ENCODE peak calls at places on chromosomes 6 and 20, in four cellular contexts. One of them, this sample, is unnamed.

GRCh38 chr20:23047001-23047737 is 2.3 kb downstream of the THBD start:
- DNase-seq in stomach: no peak
- DNase-seq in dorsolateral prefrontal cortex: no peak
- DNase-seq in neural progenitor cell: no peak
- DNase-seq in this sample: no peak

GRCh38 chr20:50516180-50516934 is 6.2 kb downstream of the PTPN1 start:
- DNase-seq in stomach: no peak
- DNase-seq in dorsolateral prefrontal cortex: no peak
- DNase-seq in neural progenitor cell: no peak
- DNase-seq in this sample: no peak

GRCh38 chr6:111846511-111847409 is 26.5 kb downstream of the FYN start:
- DNase-seq in stomach: no peak
- DNase-seq in dorsolateral prefrontal cortex: no peak
- DNase-seq in neural progenitor cell: no peak
- DNase-seq in this sample: no peak

GRCh38 chr6:112348891-112349736 is 2.0 kb downstream of the RFPL4B start:
- DNase-seq in stomach: no peak
- DNase-seq in dorsolateral prefrontal cortex: no peak
- DNase-seq in neural progenitor cell: no peak
- DNase-seq in this sample: no peak

GRCh38 chr20:23231561-23232218 is 118.9 kb upstream of the NXT1 start:
- DNase-seq in stomach: no peak
- DNase-seq in dorsolateral prefrontal cortex: no peak
- DNase-seq in neural progenitor cell: no peak
- DNase-seq in this sample: no peak

GRCh38 chr20:41174782-41175181 is 37.4 kb downstream of the PLCG1 start:
- DNase-seq in stomach: peak
- DNase-seq in dorsolateral prefrontal cortex: no peak
- DNase-seq in neural progenitor cell: peak
- DNase-seq in this sample: no peak

GRCh38 chr6:1363298-1363697 is 26.1 kb upstream of the FOXF2 start:
- DNase-seq in stomach: no peak
- DNase-seq in dorsolateral prefrontal cortex: no peak
- DNase-seq in neural progenitor cell: no peak
- DNase-seq in this sample: no peak

GRCh38 chr6:24797596-24798216 is 1.0 kb downstream of the ARMH2 start:
- DNase-seq in stomach: no peak
- DNase-seq in dorsolateral prefrontal cortex: no peak
- DNase-seq in neural progenitor cell: no peak
- DNase-seq in this sample: no peak

GRCh38 chr6:32210191-32210601 is 13.7 kb downstream of the NOTCH4 start:
- DNase-seq in stomach: no peak
- DNase-seq in dorsolateral prefrontal cortex: no peak
- DNase-seq in neural progenitor cell: no peak
- DNase-seq in this sample: no peak

GRCh38 chr6:20092071-20092566 is 120.2 kb downstream of the MBOAT1 start:
- DNase-seq in stomach: no peak
- DNase-seq in dorsolateral prefrontal cortex: no peak
- DNase-seq in neural progenitor cell: peak
- DNase-seq in this sample: peak

GRCh38 chr6:161745594-161745993 is 471.7 kb upstream of the AGPAT4 start:
- DNase-seq in stomach: no peak
- DNase-seq in dorsolateral prefrontal cortex: no peak
- DNase-seq in neural progenitor cell: peak
- DNase-seq in this sample: no peak

GRCh38 chr6:33404884-33405283 is 5.9 kb upstream of the PHF1 start:
- DNase-seq in stomach: no peak
- DNase-seq in dorsolateral prefrontal cortex: no peak
- DNase-seq in neural progenitor cell: no peak
- DNase-seq in this sample: no peak

GRCh38 chr6:170286246-170286933 is 4.5 kb downstream of the DLL1 start:
- DNase-seq in stomach: peak
- DNase-seq in dorsolateral prefrontal cortex: peak
- DNase-seq in neural progenitor cell: peak
- DNase-seq in this sample: no peak

GRCh38 chr6:74626288-74626687 is 579.6 kb downstream of the COL12A1 start:
- DNase-seq in stomach: no peak
- DNase-seq in dorsolateral prefrontal cortex: no peak
- DNase-seq in neural progenitor cell: peak
- DNase-seq in this sample: no peak

GRCh38 chr6:78749326-78749725 is 118.0 kb upstream of the IRAK1BP1 start:
- DNase-seq in stomach: no peak
- DNase-seq in dorsolateral prefrontal cortex: no peak
- DNase-seq in neural progenitor cell: no peak
- DNase-seq in this sample: peak

GRCh38 chr20:58869662-58870227 is 17.2 kb downstream of the GNAS start:
- DNase-seq in stomach: no peak
- DNase-seq in dorsolateral prefrontal cortex: no peak
- DNase-seq in neural progenitor cell: no peak
- DNase-seq in this sample: no peak

GRCh38 chr6:116382587-116382986 is 11.8 kb downstream of the DSE start:
- DNase-seq in stomach: no peak
- DNase-seq in dorsolateral prefrontal cortex: no peak
- DNase-seq in neural progenitor cell: no peak
- DNase-seq in this sample: no peak

GRCh38 chr6:134178230-134179044 is 126.0 kb upstream of the SLC2A12 start:
- DNase-seq in stomach: peak
- DNase-seq in dorsolateral prefrontal cortex: peak
- DNase-seq in neural progenitor cell: peak
- DNase-seq in this sample: peak

GRCh38 chr6:16758163-16758975 is 2.9 kb downstream of the ATXN1 start:
- DNase-seq in stomach: no peak
- DNase-seq in dorsolateral prefrontal cortex: no peak
- DNase-seq in neural progenitor cell: peak
- DNase-seq in this sample: no peak

GRCh38 chr20:46025376-46025783 is 3.6 kb upstream of the SLC12A5 start:
- DNase-seq in stomach: no peak
- DNase-seq in dorsolateral prefrontal cortex: no peak
- DNase-seq in neural progenitor cell: peak
- DNase-seq in this sample: no peak

GRCh38 chr6:138972226-138972665 is 15.8 kb downstream of the REPS1 start:
- DNase-seq in stomach: no peak
- DNase-seq in dorsolateral prefrontal cortex: no peak
- DNase-seq in neural progenitor cell: no peak
- DNase-seq in this sample: no peak

GRCh38 chr6:42135161-42135560 is 7.3 kb downstream of the C6orf132 start:
- DNase-seq in stomach: no peak
- DNase-seq in dorsolateral prefrontal cortex: no peak
- DNase-seq in neural progenitor cell: no peak
- DNase-seq in this sample: no peak

DNA sequence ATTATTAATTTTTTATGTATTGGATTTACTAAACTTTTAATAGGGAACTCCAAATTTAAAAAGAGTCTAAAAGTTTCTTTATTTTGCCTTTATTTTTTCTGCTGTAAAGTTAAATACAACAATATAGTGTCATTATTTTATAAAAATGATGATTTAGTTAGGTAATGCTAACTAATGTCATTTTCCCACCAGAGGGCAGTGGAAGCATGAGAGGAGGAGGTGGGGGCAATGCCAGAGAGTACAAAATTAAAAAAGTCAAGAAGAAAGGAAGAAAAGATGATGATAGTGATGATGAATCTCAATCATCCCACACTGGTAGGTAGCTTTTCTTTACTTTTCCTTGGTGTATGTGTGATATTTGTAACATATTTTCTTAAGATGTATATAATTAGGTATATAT is 20.2 kb upstream of the FHL5 start:
- DNase-seq in stomach: no peak
- DNase-seq in dorsolateral prefrontal cortex: no peak
- DNase-seq in neural progenitor cell: peak
- DNase-seq in this sample: no peak
- TF ChIP-seq CTCF in stomach: no peak
- TF ChIP-seq CTCF in dorsolateral prefrontal cortex: peak
- TF ChIP-seq CTCF in neural progenitor cell: peak
- TF ChIP-seq CTCF in this sample: peak

GRCh38 chr6:167227984-167228383 is 63.1 kb upstream of the UNC93A start:
- DNase-seq in stomach: no peak
- DNase-seq in dorsolateral prefrontal cortex: no peak
- DNase-seq in neural progenitor cell: no peak
- DNase-seq in this sample: no peak
- H3K4me3 ChIP-seq in stomach: no peak
- H3K4me3 ChIP-seq in dorsolateral prefrontal cortex: no peak
- H3K4me3 ChIP-seq in neural progenitor cell: no peak
- H3K4me3 ChIP-seq in this sample: no peak

GRCh38 chr6:148325316-148326068 is 17.1 kb upstream of the SASH1 start:
- DNase-seq in stomach: no peak
- DNase-seq in dorsolateral prefrontal cortex: no peak
- DNase-seq in neural progenitor cell: no peak
- DNase-seq in this sample: no peak
- TF ChIP-seq CTCF in stomach: no peak
- TF ChIP-seq CTCF in dorsolateral prefrontal cortex: no peak
- TF ChIP-seq CTCF in neural progenitor cell: no peak
- TF ChIP-seq CTCF in this sample: no peak

DNA sequence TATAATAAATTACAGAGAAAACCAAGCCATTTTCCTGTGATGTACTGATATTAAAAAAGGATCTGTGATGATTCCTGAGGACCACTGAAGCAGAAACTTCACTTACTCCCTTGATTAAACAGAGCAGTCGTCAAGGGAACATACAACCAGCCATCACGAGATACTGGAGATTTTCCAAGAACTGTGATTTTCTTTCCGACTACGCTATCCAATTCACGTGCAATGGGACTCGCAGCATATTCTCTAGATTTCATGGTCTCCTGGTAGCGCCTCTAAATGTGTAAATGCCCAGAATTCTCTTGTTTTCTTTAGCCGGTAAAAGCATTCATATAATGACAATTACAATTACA is 377.4 kb downstream of the PHF3 start:
- DNase-seq in stomach: no peak
- DNase-seq in dorsolateral prefrontal cortex: no peak
- DNase-seq in neural progenitor cell: no peak
- DNase-seq in this sample: no peak
- H3K4me3 ChIP-seq in stomach: no peak
- H3K4me3 ChIP-seq in dorsolateral prefrontal cortex: peak
- H3K4me3 ChIP-seq in neural progenitor cell: no peak
- H3K4me3 ChIP-seq in this sample: no peak

GRCh38 chr20:35000311-35000921 is 44.7 kb downstream of the MYH7B start:
- DNase-seq in stomach: no peak
- DNase-seq in dorsolateral prefrontal cortex: no peak
- DNase-seq in neural progenitor cell: no peak
- DNase-seq in this sample: no peak

GRCh38 chr20:35002426-35003210 is 47.0 kb downstream of the MYH7B start:
- DNase-seq in stomach: no peak
- DNase-seq in dorsolateral prefrontal cortex: no peak
- DNase-seq in neural progenitor cell: no peak
- DNase-seq in this sample: no peak

GRCh38 chr20:35000922-35001595 is 45.4 kb downstream of the MYH7B start:
- DNase-seq in stomach: no peak
- DNase-seq in dorsolateral prefrontal cortex: no peak
- DNase-seq in neural progenitor cell: no peak
- DNase-seq in this sample: no peak

GRCh38 chr20:35003211-35004031 is 47.8 kb downstream of the MYH7B start:
- DNase-seq in stomach: no peak
- DNase-seq in dorsolateral prefrontal cortex: no peak
- DNase-seq in neural progenitor cell: no peak
- DNase-seq in this sample: no peak

GRCh38 chr20:35001596-35002362 is 46.1 kb downstream of the MYH7B start:
- DNase-seq in stomach: no peak
- DNase-seq in dorsolateral prefrontal cortex: no peak
- DNase-seq in neural progenitor cell: peak
- DNase-seq in this sample: no peak
- TF ChIP-seq CTCF in stomach: no peak
- TF ChIP-seq CTCF in dorsolateral prefrontal cortex: no peak
- TF ChIP-seq CTCF in neural progenitor cell: peak
- TF ChIP-seq CTCF in this sample: peak

DNA sequence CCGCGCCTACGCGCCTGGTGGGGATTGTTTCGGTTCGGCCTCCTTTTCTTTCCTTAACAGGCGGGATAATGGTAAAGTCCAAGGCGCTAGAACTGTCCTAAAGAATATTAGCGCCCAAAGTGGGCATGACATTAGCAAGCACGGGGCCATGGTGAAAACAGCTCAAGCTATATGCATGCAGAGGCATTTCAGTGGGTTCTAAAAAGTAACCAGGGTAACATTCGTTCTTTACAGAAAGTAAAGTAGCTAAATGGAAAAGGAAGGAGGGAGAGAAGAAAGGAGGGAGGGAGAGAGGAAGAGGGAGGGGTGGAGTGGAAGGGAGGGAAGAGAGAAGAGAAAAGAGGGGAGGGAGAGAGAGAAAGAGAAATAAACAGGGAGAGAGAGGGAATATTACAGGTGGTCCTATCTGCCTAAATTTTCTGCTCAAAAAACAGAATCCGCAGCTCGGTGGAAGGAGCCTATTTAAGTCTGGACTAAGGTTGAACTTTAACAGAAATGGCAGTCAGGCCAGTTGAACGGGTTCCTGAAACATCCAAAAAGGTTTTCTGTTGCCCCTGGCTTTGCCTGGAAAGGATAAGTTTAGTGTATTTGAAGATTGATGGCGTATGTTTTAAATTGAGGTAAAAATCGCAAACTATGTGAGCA is 2.0 kb downstream of the TFAP2B start:
- DNase-seq in stomach: no peak
- DNase-seq in dorsolateral prefrontal cortex: no peak
- DNase-seq in neural progenitor cell: peak
- DNase-seq in this sample: no peak
- H3K4me3 ChIP-seq in stomach: no peak
- H3K4me3 ChIP-seq in dorsolateral prefrontal cortex: no peak
- H3K4me3 ChIP-seq in neural progenitor cell: peak
- H3K4me3 ChIP-seq in this sample: no peak